ENCODE peak calls at places on chromosomes 5 and 9, in nine cellular contexts. R, U, F, K, O, E, I, S and D are unnamed samples.

GRCh38 chr5:166865206-166865605 is 1426.2 kb upstream of the WWC1 start:
- DNase-seq in R (no peak), U (no peak), F (no peak), E (no peak), O (no peak), I (no peak), S (no peak), K (no peak), D (no peak)

GRCh38 chr9:18046068-18046467 is 427.9 kb upstream of the ADAMTSL1 start:
- DNase-seq in R (no peak), U (no peak), O (no peak), K (no peak), E (no peak), I (no peak), F (no peak), S (no peak), D (no peak)

GRCh38 chr9:133135193-133135745 is 14.2 kb upstream of the RALGDS start:
- DNase-seq in F (no peak), U (peak; percentile 95), I (no peak), K (peak; percentile 91), R (no peak), O (peak; percentile 84), E (peak; percentile 92), S (no peak), D (peak; percentile 39)

GRCh38 chr9:21747171-21747570 is 55.3 kb upstream of the MTAP start:
- DNase-seq in K (no peak), O (peak; percentile 68), S (no peak), E (no peak), I (no peak), R (no peak), F (no peak), U (no peak), D (no peak)

GRCh38 chr5:174555726-174556125 is 168.7 kb upstream of the MSX2 start:
- DNase-seq in O (no peak), S (no peak), E (no peak), R (no peak), I (no peak), K (no peak), U (no peak), F (no peak), D (no peak)

GRCh38 chr9:128435611-128436010 is 15.0 kb downstream of the CERCAM start:
- DNase-seq in I (no peak), F (no peak), R (no peak), E (no peak), O (no peak), U (no peak), S (no peak), K (no peak), D (no peak)

GRCh38 chr9:93172646-93173364 is 11.1 kb upstream of the WNK2 start:
- DNase-seq in I (no peak), U (no peak), E (no peak), S (no peak), K (no peak), F (no peak), R (no peak), O (no peak), D (no peak)

GRCh38 chr9:16828335-16829281 is 41.9 kb downstream of the BNC2 start:
- DNase-seq in I (peak; percentile 42), R (no peak), S (no peak), U (peak; percentile 21), K (peak; percentile 23), F (no peak), O (peak; percentile 55), E (no peak), D (no peak)

GRCh38 chr5:32274548-32275420 is 38.0 kb downstream of the MTMR12 start:
- DNase-seq in I (no peak), E (no peak), K (no peak), S (no peak), R (no peak), O (peak; percentile 65), U (no peak), F (no peak), D (no peak)

GRCh38 chr5:180090769-180091546 is 19.4 kb upstream of the RNF130 start:
- DNase-seq in O (peak; percentile 48), F (no peak), R (no peak), U (peak; percentile 57), E (peak; percentile 43), I (peak; percentile 46), S (no peak), K (peak; percentile 59), D (no peak)

GRCh38 chr5:158390556-158390955 is 531.6 kb upstream of the CLINT1 start:
- DNase-seq in O (peak; percentile 44), S (no peak), E (no peak), R (no peak), F (no peak), U (no peak), I (no peak), K (no peak), D (no peak)

GRCh38 chr5:139268364-139269202 is 25.0 kb upstream of the MATR3 start:
- DNase-seq in E (no peak), I (no peak), R (no peak), O (no peak), F (no peak), U (no peak), S (no peak), K (no peak), D (no peak)

GRCh38 chr5:77852514-77853352 is 76.6 kb upstream of the TBCA start:
- DNase-seq in O (peak; percentile 88), K (peak; percentile 45), U (peak; percentile 58), F (peak; percentile 69), S (peak; percentile 58), E (peak; percentile 80), R (no peak), I (peak; percentile 43), D (peak; percentile 31)

GRCh38 chr9:36854034-36854433 is 180.0 kb downstream of the PAX5 start:
- DNase-seq in I (no peak), S (no peak), F (no peak), K (no peak), U (no peak), E (no peak), O (no peak), R (no peak), D (no peak)